ENCODE peak calls at places on chromosomes 3 and 15, in six cellular contexts. T, B, K, H, W and A are unnamed samples.

GRCh38 chr3:158770254-158771017 is 31.4 kb upstream of the MFSD1 start:
- DNase-seq in H (no peak), K (no peak), B (no peak), T (peak), W (no peak), A (no peak)

GRCh38 chr15:58286541-58286940 is 145.2 kb upstream of the LIPC start:
- DNase-seq in W (no peak), K (no peak), T (no peak), H (no peak), B (no peak), A (no peak)

GRCh38 chr3:127700406-127700805 is 27.7 kb downstream of the ABTB1 start:
- DNase-seq in K (no peak), H (no peak), W (no peak), T (no peak), B (no peak), A (no peak)

GRCh38 chr3:52019352-52020080 is 23.8 kb upstream of the RPL29 start:
- DNase-seq in H (no peak), K (no peak), B (no peak), W (no peak), T (no peak), A (no peak)

GRCh38 chr3:170470063-170471006 is 51.7 kb downstream of the CLDN11 start:
- DNase-seq in H (no peak), K (no peak), B (no peak), W (no peak), T (peak), A (no peak)

GRCh38 chr15:51737538-51738305 is at the start of gene LYSMD2:
- DNase-seq in H (peak), K (peak), T (peak), B (peak), W (peak), A (no peak)

GRCh38 chr3:197030379-197031314 is 1.0 kb upstream of the MELTF start:
- DNase-seq in T (no peak), W (no peak), K (no peak), H (no peak), B (no peak), A (no peak)

GRCh38 chr3:183897606-183898384 is 13.1 kb upstream of the PARL start:
- DNase-seq in H (no peak), T (no peak), K (no peak), W (no peak), B (no peak), A (no peak)

GRCh38 chr15:85592148-85592547 is 202.6 kb downstream of the KLHL25 start:
- DNase-seq in K (no peak), W (no peak), H (no peak), T (no peak), B (peak), A (no peak)

GRCh38 chr3:139264375-139264774 is 79.4 kb upstream of the MRPS22 start:
- DNase-seq in B (no peak), H (no peak), T (no peak), K (no peak), W (no peak), A (no peak)

GRCh38 chr3:35965908-35966307 is 326.6 kb downstream of the ARPP21 start:
- DNase-seq in B (peak), K (no peak), W (no peak), T (peak), H (no peak), A (peak)

GRCh38 chr15:75565062-75565970 is 13.8 kb downstream of the PTPN9 start:
- DNase-seq in H (no peak), K (no peak), B (no peak), W (no peak), T (no peak), A (no peak)

GRCh38 chr3:13870902-13871301 is 9.0 kb downstream of the WNT7A start:
- DNase-seq in H (no peak), T (no peak), K (no peak), B (no peak), W (no peak), A (no peak)

GRCh38 chr3:188306435-188306980 is 152.6 kb downstream of the LPP start:
- DNase-seq in H (no peak), K (no peak), W (no peak), T (no peak), B (no peak), A (no peak)

GRCh38 chr15:62524848-62525247 is 359.8 kb upstream of the C2CD4B start:
- DNase-seq in B (no peak), K (no peak), H (no peak), T (no peak), W (no peak), A (no peak)

GRCh38 chr3:146241523-146242240 is 9.2 kb downstream of the PLSCR4 start:
- DNase-seq in T (no peak), K (no peak), H (no peak), B (peak), W (no peak), A (no peak)

GRCh38 chr3:171311784-171312183 is 148.4 kb downstream of the TNIK start:
- DNase-seq in B (no peak), K (no peak), H (no peak), T (no peak), W (no peak), A (no peak)

GRCh38 chr3:141876891-141877561 is 583 bp downstream of the ATP1B3 start:
- DNase-seq in K (peak), B (no peak), T (no peak), W (peak), H (peak), A (no peak)

GRCh38 chr15:66863382-66864085 is 161.5 kb downstream of the SMAD6 start:
- DNase-seq in T (no peak), K (no peak), W (no peak), H (no peak), B (no peak), A (no peak)

GRCh38 chr15:98658831-98659699 is 10.7 kb downstream of the IGF1R start:
- DNase-seq in H (peak), B (no peak), W (peak), K (peak), T (peak), A (no peak)

GRCh38 chr3:171646357-171647133 is 163.7 kb downstream of the PLD1 start:
- DNase-seq in W (no peak), H (no peak), B (peak), K (no peak), T (peak), A (peak)

GRCh38 chr3:155321418-155321817 is 27.9 kb upstream of the STRIT1 start:
- DNase-seq in T (no peak), B (no peak), H (no peak), W (no peak), K (no peak), A (no peak)

GRCh38 chr3:19065027-19065426 is 83.3 kb upstream of the KCNH8 start:
- DNase-seq in W (no peak), T (no peak), K (no peak), H (no peak), B (no peak), A (no peak)

GRCh38 chr15:84552896-84553295 is 47.9 kb upstream of the ZSCAN2 start:
- DNase-seq in W (no peak), B (no peak), H (no peak), K (no peak), T (no peak), A (no peak)

GRCh38 chr15:96338772-96339661 is 8.5 kb downstream of the NR2F2 start:
- DNase-seq in W (no peak), B (no peak), H (no peak), T (no peak), K (no peak), A (no peak)